ENCODE peak calls at places on chromosomes 12 and 14, in four cellular contexts. One of them, this sample, is unnamed.

GRCh38 chr14:101737414-101738367 is 23.8 kb upstream of the PPP2R5C start:
- DNase-seq in HepG2: no peak
- DNase-seq in K562: no peak
- DNase-seq in GM12878: no peak
- DNase-seq in this sample: no peak

GRCh38 chr14:52235866-52236510 is 31.5 kb upstream of the PTGDR start:
- DNase-seq in GM12878: no peak
- DNase-seq in HepG2: no peak
- DNase-seq in K562: no peak
- DNase-seq in this sample: no peak

GRCh38 chr12:211639-212382 is 2.1 kb downstream of the SLC6A12 start:
- DNase-seq in K562: no peak
- DNase-seq in HepG2: no peak
- DNase-seq in GM12878: no peak
- DNase-seq in this sample: no peak

GRCh38 chr12:89153341-89153740 is 199.0 kb downstream of the DUSP6 start:
- DNase-seq in HepG2: no peak
- DNase-seq in GM12878: no peak
- DNase-seq in K562: no peak
- DNase-seq in this sample: no peak

GRCh38 chr12:2239376-2240010 is 186.7 kb downstream of the CACNA1C start:
- DNase-seq in GM12878: no peak
- DNase-seq in K562: no peak
- DNase-seq in HepG2: no peak
- DNase-seq in this sample: no peak

GRCh38 chr14:67674139-67674479 is 323 bp downstream of the VTI1B start:
- DNase-seq in GM12878: no peak
- DNase-seq in HepG2: peak; percentile 62
- DNase-seq in K562: peak; percentile 73
- DNase-seq in this sample: peak; percentile 79

GRCh38 chr12:20369164-20370000 is 1.0 kb downstream of the PDE3A start:
- DNase-seq in GM12878: no peak
- DNase-seq in HepG2: no peak
- DNase-seq in K562: no peak
- DNase-seq in this sample: peak; percentile 29

GRCh38 chr12:79409562-79409961 is 281.2 kb downstream of the PAWR start:
- DNase-seq in GM12878: no peak
- DNase-seq in K562: no peak
- DNase-seq in HepG2: no peak
- DNase-seq in this sample: no peak

GRCh38 chr14:68713782-68714181 is 79.1 kb downstream of the ZFP36L1 start:
- DNase-seq in K562: no peak
- DNase-seq in HepG2: no peak
- DNase-seq in GM12878: no peak
- DNase-seq in this sample: no peak

GRCh38 chr12:31005944-31006361 is 67.7 kb upstream of the DDX11 start:
- DNase-seq in HepG2: no peak
- DNase-seq in GM12878: no peak
- DNase-seq in K562: no peak
- DNase-seq in this sample: no peak

GRCh38 chr14:34971801-34972200 is 11.0 kb upstream of the SRP54 start:
- DNase-seq in K562: no peak
- DNase-seq in GM12878: no peak
- DNase-seq in HepG2: no peak
- DNase-seq in this sample: no peak

GRCh38 chr12:25994252-25994651 is 35.8 kb downstream of the RASSF8 start:
- DNase-seq in HepG2: no peak
- DNase-seq in K562: no peak
- DNase-seq in GM12878: no peak
- DNase-seq in this sample: no peak

GRCh38 chr12:52215587-52216031 is 17.4 kb upstream of the KRT7 start:
- DNase-seq in GM12878: no peak
- DNase-seq in HepG2: peak; percentile 72
- DNase-seq in K562: no peak
- DNase-seq in this sample: no peak

GRCh38 chr12:47123730-47124129 is 44.0 kb upstream of the AMIGO2 start:
- DNase-seq in K562: no peak
- DNase-seq in GM12878: no peak
- DNase-seq in HepG2: no peak
- DNase-seq in this sample: no peak

GRCh38 chr14:73752297-73752992 is 38.3 kb upstream of the PNMA1 start:
- DNase-seq in HepG2: no peak
- DNase-seq in GM12878: no peak
- DNase-seq in K562: no peak
- DNase-seq in this sample: no peak

GRCh38 chr12:28253175-28253641 is 63.0 kb downstream of the CCDC91 start:
- DNase-seq in GM12878: peak; percentile 49
- DNase-seq in K562: peak; percentile 14
- DNase-seq in HepG2: no peak
- DNase-seq in this sample: no peak

GRCh38 chr14:92040431-92041040 is 677 bp upstream of the TRIP11 start:
- DNase-seq in HepG2: peak; percentile 18
- DNase-seq in GM12878: peak; percentile 25
- DNase-seq in K562: peak; percentile 11
- DNase-seq in this sample: peak; percentile 34

GRCh38 chr14:61662437-61663311 is 32.6 kb upstream of the HIF1A start:
- DNase-seq in K562: peak; percentile 10
- DNase-seq in HepG2: peak; percentile 59
- DNase-seq in GM12878: peak; percentile 100
- DNase-seq in this sample: no peak

GRCh38 chr12:1837541-1838206 is 17.3 kb downstream of the LRTM2 start:
- DNase-seq in HepG2: peak; percentile 90
- DNase-seq in GM12878: no peak
- DNase-seq in K562: no peak
- DNase-seq in this sample: no peak

GRCh38 chr14:105313381-105314286 is 914 bp upstream of the PACS2 start:
- DNase-seq in GM12878: no peak
- DNase-seq in HepG2: no peak
- DNase-seq in K562: no peak
- DNase-seq in this sample: no peak

GRCh38 chr12:3559601-3560294 is 68.7 kb downstream of the PRMT8 start:
- DNase-seq in K562: no peak
- DNase-seq in GM12878: no peak
- DNase-seq in HepG2: no peak
- DNase-seq in this sample: no peak

GRCh38 chr12:48681416-48681737 is 661 bp downstream of the KANSL2 start:
- DNase-seq in GM12878: no peak
- DNase-seq in HepG2: peak; percentile 12
- DNase-seq in K562: no peak
- DNase-seq in this sample: peak; percentile 15

GRCh38 chr12:74526535-74526934 is 11.1 kb upstream of the ATXN7L3B start:
- DNase-seq in K562: no peak
- DNase-seq in GM12878: no peak
- DNase-seq in HepG2: no peak
- DNase-seq in this sample: no peak

GRCh38 chr14:69214376-69214775 is 23.1 kb downstream of the EXD2 start:
- DNase-seq in GM12878: no peak
- DNase-seq in HepG2: no peak
- DNase-seq in K562: no peak
- DNase-seq in this sample: peak; percentile 42

GRCh38 chr12:110262442-110263388 is 18.3 kb upstream of the ATP2A2 start:
- DNase-seq in HepG2: peak; percentile 84
- DNase-seq in GM12878: no peak
- DNase-seq in K562: peak; percentile 13
- DNase-seq in this sample: no peak

GRCh38 chr12:54565658-54566552 is 16.5 kb downstream of the PDE1B start:
- DNase-seq in GM12878: no peak
- DNase-seq in HepG2: no peak
- DNase-seq in K562: no peak
- DNase-seq in this sample: no peak

GRCh38 chr12:130435331-130435730 is 97.6 kb downstream of the PIWIL1 start:
- DNase-seq in K562: no peak
- DNase-seq in GM12878: no peak
- DNase-seq in HepG2: no peak
- DNase-seq in this sample: no peak

GRCh38 chr12:130434560-130434959 is 96.9 kb downstream of the PIWIL1 start:
- DNase-seq in GM12878: no peak
- DNase-seq in K562: no peak
- DNase-seq in HepG2: no peak
- DNase-seq in this sample: no peak

GRCh38 chr12:130437555-130438242 is 100.0 kb downstream of the PIWIL1 start:
- DNase-seq in GM12878: no peak
- DNase-seq in K562: no peak
- DNase-seq in HepG2: no peak
- DNase-seq in this sample: no peak

GRCh38 chr12:130436741-130437501 is 99.2 kb downstream of the PIWIL1 start:
- DNase-seq in K562: no peak
- DNase-seq in HepG2: no peak
- DNase-seq in GM12878: no peak
- DNase-seq in this sample: no peak

DNA sequence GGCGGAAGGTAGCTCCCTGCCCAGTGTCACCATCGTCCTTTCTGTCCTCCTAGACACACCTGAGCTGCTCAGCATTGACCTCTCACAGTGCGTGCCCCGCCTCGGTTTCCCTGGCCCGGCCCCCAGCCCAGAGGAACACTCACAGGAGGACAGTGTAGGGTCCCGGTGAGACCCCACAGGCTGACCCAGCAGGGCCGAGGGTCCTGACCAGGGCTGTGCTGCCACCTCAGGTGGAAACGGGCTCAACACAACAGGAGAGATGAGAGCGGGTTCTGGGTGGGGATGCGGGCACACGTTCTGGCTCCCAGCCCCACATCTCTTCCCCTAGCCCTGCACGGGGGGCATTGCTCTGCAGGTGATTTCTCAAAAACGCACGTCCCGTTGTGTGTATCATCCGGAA is 98.1 kb downstream of the PIWIL1 start:
- DNase-seq in HepG2: no peak
- DNase-seq in K562: no peak
- DNase-seq in GM12878: no peak
- DNase-seq in this sample: no peak
- TF ChIP-seq FOXK2 in HepG2: no peak
- TF ChIP-seq FOXK2 in K562: no peak
- TF ChIP-seq FOXK2 in GM12878: no peak
- TF ChIP-seq FOXK2 in this sample: no peak

GRCh38 chr14:90739318-90740077 is 76.7 kb downstream of the TTC7B start:
- DNase-seq in HepG2: no peak
- DNase-seq in GM12878: no peak
- DNase-seq in K562: no peak
- DNase-seq in this sample: no peak
- TF ChIP-seq FOXK2 in HepG2: no peak
- TF ChIP-seq FOXK2 in GM12878: no peak
- TF ChIP-seq FOXK2 in K562: no peak
- TF ChIP-seq FOXK2 in this sample: no peak

GRCh38 chr14:58298880-58299664 is 717 bp downstream of the ARID4A start:
- DNase-seq in GM12878: no peak
- DNase-seq in K562: peak; percentile 38
- DNase-seq in HepG2: no peak
- DNase-seq in this sample: peak; percentile 23
- TF ChIP-seq FOXK2 in GM12878: no peak
- TF ChIP-seq FOXK2 in K562: no peak
- TF ChIP-seq FOXK2 in HepG2: no peak
- TF ChIP-seq FOXK2 in this sample: no peak

GRCh38 chr12:93684716-93685115 is 7.5 kb downstream of the CRADD start:
- DNase-seq in HepG2: no peak
- DNase-seq in K562: no peak
- DNase-seq in GM12878: no peak
- DNase-seq in this sample: no peak
- TF ChIP-seq FOXK2 in HepG2: no peak
- TF ChIP-seq FOXK2 in K562: no peak
- TF ChIP-seq FOXK2 in GM12878: no peak
- TF ChIP-seq FOXK2 in this sample: no peak

GRCh38 chr12:93514853-93515252 is 47.5 kb downstream of the MRPL42 start:
- DNase-seq in K562: no peak
- DNase-seq in HepG2: no peak
- DNase-seq in GM12878: no peak
- DNase-seq in this sample: no peak
- TF ChIP-seq FOXK2 in K562: no peak
- TF ChIP-seq FOXK2 in HepG2: no peak
- TF ChIP-seq FOXK2 in GM12878: no peak
- TF ChIP-seq FOXK2 in this sample: no peak

GRCh38 chr12:56117778-56118687 is at the start of gene ZC3H10:
- DNase-seq in HepG2: peak; percentile 98
- DNase-seq in GM12878: peak; percentile 99
- DNase-seq in K562: peak; percentile 94
- DNase-seq in this sample: peak; percentile 92

GRCh38 chr12:56121204-56121870 is 3.3 kb downstream of the ZC3H10 start:
- DNase-seq in HepG2: no peak
- DNase-seq in K562: no peak
- DNase-seq in GM12878: no peak
- DNase-seq in this sample: no peak

GRCh38 chr12:56120158-56120846 is 2.2 kb downstream of the ZC3H10 start:
- DNase-seq in GM12878: no peak
- DNase-seq in HepG2: no peak
- DNase-seq in K562: no peak
- DNase-seq in this sample: no peak

GRCh38 chr12:56118688-56119045 is 601 bp downstream of the ZC3H10 start:
- DNase-seq in HepG2: no peak
- DNase-seq in GM12878: no peak
- DNase-seq in K562: no peak
- DNase-seq in this sample: no peak

GRCh38 chr12:56119361-56119796 is 1.3 kb downstream of the ZC3H10 start:
- DNase-seq in HepG2: peak; percentile 95
- DNase-seq in GM12878: no peak
- DNase-seq in K562: peak; percentile 87
- DNase-seq in this sample: peak; percentile 71
- TF ChIP-seq FOXK2 in HepG2: no peak
- TF ChIP-seq FOXK2 in GM12878: no peak
- TF ChIP-seq FOXK2 in K562: peak; percentile 40
- TF ChIP-seq FOXK2 in this sample: no peak

DNA sequence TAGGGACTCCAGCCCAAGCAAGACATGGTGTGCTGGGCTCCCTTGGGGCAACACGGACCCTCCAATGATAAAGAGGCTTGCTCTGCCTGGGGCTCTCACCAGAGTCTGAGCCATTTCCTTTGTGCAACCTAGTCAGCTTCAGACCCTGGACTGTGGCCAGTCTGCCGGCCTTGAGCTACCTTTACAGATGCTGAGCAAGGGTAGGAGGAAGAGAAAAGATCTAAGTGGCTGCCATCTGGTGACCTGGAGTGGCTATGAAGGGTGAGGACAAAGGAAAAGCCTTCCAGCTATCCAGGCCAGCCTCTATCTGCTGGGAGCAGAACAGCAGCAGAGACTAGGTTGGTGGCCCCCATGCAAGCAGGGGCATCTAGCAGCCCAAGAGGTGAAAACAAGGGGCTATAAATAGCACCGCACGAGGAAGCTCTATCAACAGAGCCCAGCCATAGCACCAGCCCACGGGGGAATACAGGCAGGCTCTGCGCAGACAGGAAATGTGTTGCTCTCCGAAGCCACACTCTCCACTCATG is 230.1 kb downstream of the FOXN3 start:
- DNase-seq in GM12878: no peak
- DNase-seq in HepG2: no peak
- DNase-seq in K562: no peak
- DNase-seq in this sample: no peak
- TF ChIP-seq FOXK2 in GM12878: no peak
- TF ChIP-seq FOXK2 in HepG2: no peak
- TF ChIP-seq FOXK2 in K562: no peak
- TF ChIP-seq FOXK2 in this sample: no peak